ENCODE peak calls at places on chromosomes 1 and 21, in six cellular contexts. W is thoracic aorta; Y is mucosa of gallbladder; S is stimulated activated CD8-positive, alpha-beta memory T cell treated with anti-CD3 and anti-CD28 coated beads, Interleukin-4, amount 100 ng/mL, for 24 hours; K is NCI-H460; A is activated T-helper 1 cell treated with anti-CD3 and anti-CD28 coated beads, Interleukin-2, amount 50 U/mL, for 16 hours. X is an unnamed sample.
A peak's percentile ranks its signal among the peaks of the same experiment; 100 is the strongest.

GRCh38 chr1:9229549-9229948 is 5.0 kb upstream of the H6PD start:
- DNase-seq in A (no peak), W (no peak), K (no peak), S (no peak), Y (no peak), X (no peak)

GRCh38 chr1:67749263-67749843 is 64.4 kb downstream of the GADD45A start:
- DNase-seq in A (no peak), Y (peak; percentile 45), W (no peak), K (no peak), S (no peak), X (no peak)

GRCh38 chr1:227391871-227392270 is 73.6 kb upstream of the CDC42BPA start:
- DNase-seq in Y (no peak), K (no peak), S (no peak), A (no peak), W (no peak), X (no peak)

GRCh38 chr1:175829845-175830244 is 86.5 kb upstream of the TNR start:
- DNase-seq in A (no peak), Y (no peak), K (no peak), S (no peak), W (no peak), X (no peak)

GRCh38 chr1:59077739-59078503 is 219.0 kb upstream of the FGGY start:
- DNase-seq in Y (no peak), K (no peak), W (no peak), S (no peak), A (no peak), X (no peak)

GRCh38 chr1:221672160-221672762 is 69.6 kb downstream of the DUSP10 start:
- DNase-seq in Y (no peak), W (no peak), S (no peak), K (no peak), A (no peak), X (no peak)

GRCh38 chr1:93021539-93022134 is 57.4 kb upstream of the MTF2 start:
- DNase-seq in A (no peak), K (peak; percentile 37), W (no peak), S (no peak), Y (no peak), X (no peak)

GRCh38 chr21:43307677-43308070 is 119.3 kb downstream of the SIK1 start:
- DNase-seq in S (no peak), Y (no peak), W (no peak), A (no peak), K (no peak), X (no peak)

GRCh38 chr1:31759266-31760023 is 4.7 kb downstream of the ADGRB2 start:
- DNase-seq in Y (no peak), S (no peak), K (no peak), W (no peak), A (no peak), X (no peak)

GRCh38 chr1:20678599-20678998 is 17.4 kb upstream of the DDOST start:
- DNase-seq in A (no peak), W (no peak), S (no peak), K (no peak), Y (no peak), X (no peak)

GRCh38 chr1:117573386-117574040 is 32.3 kb upstream of the TENT5C start:
- DNase-seq in A (no peak), W (no peak), K (no peak), Y (no peak), S (no peak), X (no peak)

GRCh38 chr1:223515416-223515815 is 122.2 kb downstream of the CCDC185 start:
- DNase-seq in A (no peak), Y (no peak), K (no peak), S (no peak), W (no peak), X (no peak)